ENCODE peak calls at places on chromosomes 3 and 15, in four cellular contexts. K, A, Q and M are unnamed samples.
A peak's percentile ranks its signal among the peaks of the same experiment; 100 is the strongest.

GRCh38 chr15:42048821-42049200 is 28.0 kb upstream of the PLA2G4E start:
- DNase-seq in K (peak; percentile 42), A (no peak), Q (no peak), M (no peak)

GRCh38 chr15:31299588-31300207 is 26.9 kb upstream of the KLF13 start:
- DNase-seq in K (no peak), A (no peak), Q (peak; percentile 40), M (no peak)

GRCh38 chr3:195911946-195912270 is 3.6 kb upstream of the TNK2 start:
- DNase-seq in K (no peak), A (no peak), Q (no peak), M (peak; percentile 87)

GRCh38 chr3:14534379-14535191 is 5.6 kb downstream of the GRIP2 start:
- DNase-seq in K (no peak), A (no peak), Q (no peak), M (no peak)

GRCh38 chr3:134406331-134407246 is 32.3 kb upstream of the AMOTL2 start:
- DNase-seq in K (no peak), A (peak; percentile 84), Q (peak; percentile 56), M (no peak)

GRCh38 chr3:60809857-60810256 is 441.4 kb downstream of the FHIT start:
- DNase-seq in K (peak; percentile 2), A (no peak), Q (no peak), M (peak; percentile 84)

GRCh38 chr3:22960326-22960984 is 242.7 kb upstream of the UBE2E2 start:
- DNase-seq in K (peak; percentile 10), A (no peak), Q (peak; percentile 49), M (peak; percentile 61)

GRCh38 chr15:70486451-70487379 is 276.6 kb downstream of the UACA start:
- DNase-seq in K (peak; percentile 40), A (no peak), Q (peak; percentile 71), M (peak; percentile 93)

GRCh38 chr15:98417346-98417745 is 231.0 kb upstream of the IGF1R start:
- DNase-seq in K (no peak), A (no peak), Q (no peak), M (no peak)

GRCh38 chr3:99509224-99509623 is 129.2 kb upstream of the COL8A1 start:
- DNase-seq in K (no peak), A (no peak), Q (no peak), M (peak; percentile 39)

GRCh38 chr15:85760049-85760448 is 34.7 kb downstream of the KLHL25 start:
- DNase-seq in K (no peak), A (no peak), Q (no peak), M (no peak)

GRCh38 chr3:101230618-101231017 is 89.8 kb downstream of the IMPG2 start:
- DNase-seq in K (no peak), A (no peak), Q (no peak), M (no peak)

GRCh38 chr3:41288785-41289184 is 89.5 kb downstream of the CTNNB1 start:
- DNase-seq in K (no peak), A (no peak), Q (no peak), M (no peak)

GRCh38 chr15:29090617-29091466 is 178.8 kb downstream of the NSMCE3 start:
- DNase-seq in K (peak; percentile 41), A (peak; percentile 50), Q (no peak), M (peak; percentile 21)

GRCh38 chr3:115146418-115147328 is at the start of gene ZBTB20:
- DNase-seq in K (peak; percentile 42), A (peak; percentile 76), Q (peak; percentile 81), M (peak; percentile 54)

GRCh38 chr3:55439657-55440405 is 47.3 kb downstream of the WNT5A start:
- DNase-seq in K (no peak), A (no peak), Q (no peak), M (no peak)

GRCh38 chr3:46695177-46695961 is 1.9 kb upstream of the ALS2CL start:
- DNase-seq in K (no peak), A (no peak), Q (peak; percentile 72), M (peak; percentile 44)

GRCh38 chr3:188396251-188396650 is 242.3 kb downstream of the LPP start:
- DNase-seq in K (peak; percentile 42), A (no peak), Q (no peak), M (no peak)

GRCh38 chr3:74614133-74614967 is at the start of gene CNTN3:
- DNase-seq in K (no peak), A (peak; percentile 56), Q (no peak), M (peak; percentile 26)

GRCh38 chr3:182058488-182058887 is 346.8 kb downstream of the SOX2 start:
- DNase-seq in K (peak; percentile 26), A (no peak), Q (no peak), M (peak; percentile 5)

GRCh38 chr3:110352841-110353595 is 718.6 kb upstream of the NECTIN3 start:
- DNase-seq in K (no peak), A (no peak), Q (no peak), M (no peak)

GRCh38 chr3:182259579-182259978 is 533.7 kb upstream of the ATP11B start:
- DNase-seq in K (no peak), A (peak; percentile 53), Q (no peak), M (no peak)

GRCh38 chr3:47661121-47661752 is 82.6 kb upstream of the CSPG5 start:
- DNase-seq in K (peak; percentile 20), A (peak; percentile 12), Q (no peak), M (peak; percentile 47)

GRCh38 chr3:32685604-32686185 is 707 bp downstream of the CNOT10 start:
- DNase-seq in K (peak; percentile 5), A (no peak), Q (no peak), M (peak; percentile 25)

GRCh38 chr3:21979706-21980105 is 228.7 kb upstream of the ZNF385D start:
- DNase-seq in K (no peak), A (no peak), Q (no peak), M (peak; percentile 55)

GRCh38 chr3:187274977-187275338 is 16.6 kb downstream of the MASP1 start:
- DNase-seq in K (no peak), A (no peak), Q (no peak), M (peak; percentile 9)

GRCh38 chr15:40441736-40442531 is 1.2 kb downstream of the BAHD1 start:
- DNase-seq in K (no peak), A (peak; percentile 49), Q (no peak), M (no peak)

GRCh38 chr3:189276481-189277190 is 104.9 kb downstream of the TPRG1 start:
- DNase-seq in K (peak; percentile 73), A (no peak), Q (no peak), M (peak; percentile 95)

GRCh38 chr3:67662733-67663132 is 8.3 kb upstream of the SUCLG2 start:
- DNase-seq in K (no peak), A (no peak), Q (no peak), M (no peak)

GRCh38 chr15:33724321-33725036 is 243.8 kb upstream of the CHRM5 start:
- DNase-seq in K (no peak), A (no peak), Q (no peak), M (no peak)

GRCh38 chr3:172666873-172667694 is 43.8 kb downstream of the NCEH1 start:
- DNase-seq in K (peak; percentile 73), A (peak; percentile 80), Q (peak; percentile 90), M (peak; percentile 90)

GRCh38 chr3:161101609-161102008 is 3.5 kb downstream of the B3GALNT1 start:
- DNase-seq in K (no peak), A (no peak), Q (no peak), M (no peak)

GRCh38 chr3:161107311-161107710 is 2.2 kb upstream of the B3GALNT1 start:
- DNase-seq in K (no peak), A (no peak), Q (no peak), M (no peak)

GRCh38 chr3:161108840-161109239 is 3.7 kb upstream of the B3GALNT1 start:
- DNase-seq in K (no peak), A (no peak), Q (no peak), M (peak; percentile 57)

GRCh38 chr3:161100994-161101393 is 4.2 kb downstream of the B3GALNT1 start:
- DNase-seq in K (peak; percentile 38), A (no peak), Q (peak; percentile 71), M (no peak)

DNA sequence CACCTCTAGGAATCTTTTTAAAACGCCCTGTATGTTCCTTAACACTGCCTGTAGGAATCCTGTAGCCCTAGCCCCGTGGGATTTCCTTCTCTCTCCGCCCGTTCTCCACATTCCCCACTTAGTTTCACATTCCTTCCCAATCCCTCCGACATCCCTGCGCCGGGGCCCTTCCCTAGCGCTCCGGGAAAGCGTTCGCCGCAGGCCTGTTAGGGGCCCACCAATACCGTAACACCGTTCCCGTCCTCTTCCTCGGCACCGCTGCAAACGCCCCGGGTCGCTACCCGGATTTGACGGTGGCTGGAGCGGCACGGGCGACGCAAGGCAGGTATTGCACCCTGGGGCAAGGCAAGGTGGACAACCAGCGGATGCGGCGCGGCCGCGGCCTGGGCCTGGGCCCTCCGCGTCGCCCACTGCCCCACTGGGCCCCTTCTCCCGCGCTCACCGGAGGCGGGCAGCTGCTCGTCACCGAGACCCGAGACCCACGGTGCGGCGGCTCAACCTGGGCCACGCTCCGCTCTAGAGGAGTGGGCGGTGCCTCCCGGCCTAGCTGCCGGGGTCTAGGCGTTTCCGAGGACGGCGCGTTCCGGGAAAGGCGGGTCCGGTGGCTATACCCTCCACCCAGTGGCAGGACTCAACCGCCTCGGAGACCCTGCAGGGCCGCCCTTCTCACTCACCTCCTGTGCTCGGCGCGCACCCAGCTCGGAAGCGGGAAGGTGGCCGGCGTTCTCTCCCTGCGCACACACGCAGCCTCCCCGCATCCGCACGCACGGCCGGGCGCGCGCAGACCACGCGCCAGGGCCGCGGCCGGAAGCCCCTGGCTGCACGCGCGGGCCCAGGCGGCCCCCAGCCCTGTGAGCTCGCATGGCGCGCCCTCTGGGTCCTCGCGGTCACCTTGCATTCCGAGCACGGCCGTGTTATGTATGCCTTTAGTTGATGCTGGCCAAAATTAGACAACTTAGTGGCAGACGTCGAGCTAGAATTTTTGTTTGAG is at the start of gene B3GALNT1:
- DNase-seq in K (peak; percentile 33), A (peak; percentile 72), Q (peak; percentile 58), M (peak; percentile 40)
- TF ChIP-seq CTCF in K (no peak), A (peak; percentile 8), Q (no peak), M (no peak)

GRCh38 chr3:57963811-57964346 is 44.3 kb upstream of the FLNB start:
- DNase-seq in K (no peak), A (no peak), Q (no peak), M (no peak)
- TF ChIP-seq CTCF in K (no peak), A (no peak), Q (no peak), M (no peak)

GRCh38 chr3:147838650-147839049 is 429.5 kb downstream of the ZIC1 start:
- DNase-seq in K (no peak), A (peak; percentile 16), Q (no peak), M (peak; percentile 27)
- TF ChIP-seq CTCF in K (no peak), A (peak; percentile 46), Q (peak; percentile 23), M (peak; percentile 13)

GRCh38 chr3:16587047-16587702 is 18.0 kb downstream of the DAZL start:
- DNase-seq in K (no peak), A (no peak), Q (no peak), M (no peak)
- TF ChIP-seq CTCF in K (no peak), A (no peak), Q (no peak), M (no peak)

DNA sequence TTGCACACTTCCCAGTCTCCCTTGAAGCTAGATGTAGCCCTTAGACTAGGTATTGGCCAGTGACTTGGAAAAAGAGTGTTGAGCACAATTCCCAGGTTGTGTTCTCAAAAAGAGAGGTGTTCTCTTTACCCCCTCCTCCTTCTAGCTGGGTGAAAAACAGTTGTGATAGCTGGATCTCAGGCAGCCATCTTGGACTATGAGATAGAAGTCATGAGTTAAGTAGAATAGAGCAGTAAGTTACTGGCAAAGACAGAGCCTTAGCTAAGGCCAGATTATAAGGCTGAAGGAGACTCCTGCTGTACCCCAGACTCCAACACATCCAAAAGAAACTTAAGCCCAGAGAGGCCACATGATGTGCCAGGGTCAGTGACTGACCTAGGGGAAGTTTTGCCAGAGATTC is 8.1 kb upstream of the STRA6 start:
- DNase-seq in K (no peak), A (no peak), Q (no peak), M (no peak)
- TF ChIP-seq CTCF in K (no peak), A (no peak), Q (no peak), M (no peak)

GRCh38 chr3:82163907-82164520 is 402.6 kb upstream of the GBE1 start:
- DNase-seq in K (no peak), A (no peak), Q (no peak), M (peak; percentile 6)
- TF ChIP-seq CTCF in K (no peak), A (peak; percentile 30), Q (no peak), M (peak; percentile 18)